ENCODE peak calls at places on chromosome 15, in six cellular contexts. P is neuronal stem cell, H is mesenchymal stem cell, J is H1, A is IMR-90, I is trophoblast cell. S is an unnamed sample.

GRCh38 chr15:89088605-89089315 is 504 bp downstream of the ABHD2 start:
- DNase-seq in P (no peak), H (peak; percentile 51), J (no peak), A (peak; percentile 34), I (peak; percentile 38), S (no peak)

GRCh38 chr15:80185152-80185551 is 32.4 kb downstream of the FAH start:
- DNase-seq in P (no peak), H (no peak), J (no peak), A (no peak), I (no peak), S (no peak)

GRCh38 chr15:92118936-92119325 is 265.4 kb downstream of the SLCO3A1 start:
- DNase-seq in P (no peak), H (no peak), J (no peak), A (no peak), I (no peak), S (no peak)

GRCh38 chr15:79084308-79084968 is 6.1 kb downstream of the RASGRF1 start:
- DNase-seq in P (no peak), H (no peak), J (no peak), A (no peak), I (no peak), S (no peak)

GRCh38 chr15:52370010-52370409 is 74.4 kb upstream of the MYO5C start:
- DNase-seq in P (no peak), H (no peak), J (no peak), A (peak; percentile 39), I (no peak), S (no peak)

GRCh38 chr15:79535536-79535935 is 103.4 kb downstream of the MINAR1 start:
- DNase-seq in P (no peak), H (no peak), J (no peak), A (no peak), I (peak; percentile 21), S (no peak)

GRCh38 chr15:67097893-67098740 is 32.7 kb downstream of the SMAD3 start:
- DNase-seq in P (no peak), H (peak; percentile 85), J (no peak), A (peak; percentile 52), I (no peak), S (no peak)

GRCh38 chr15:39869251-39869650 is 50.8 kb downstream of the GPR176 start:
- DNase-seq in P (no peak), H (no peak), J (no peak), A (no peak), I (no peak), S (no peak)

GRCh38 chr15:88664151-88664778 is 25.4 kb downstream of the ISG20 start:
- DNase-seq in P (no peak), H (no peak), J (no peak), A (no peak), I (no peak), S (no peak)

GRCh38 chr15:70528270-70528706 is 235.1 kb downstream of the UACA start:
- DNase-seq in P (no peak), H (peak; percentile 83), J (no peak), A (peak; percentile 54), I (peak; percentile 18), S (peak; percentile 13)

GRCh38 chr15:95866698-95867440 is 463.6 kb upstream of the NR2F2 start:
- DNase-seq in P (no peak), H (peak; percentile 26), J (no peak), A (no peak), I (peak; percentile 84), S (no peak)

GRCh38 chr15:79101866-79102581 is 11.4 kb upstream of the RASGRF1 start:
- DNase-seq in P (no peak), H (no peak), J (no peak), A (peak; percentile 7), I (peak; percentile 25), S (peak; percentile 6)

GRCh38 chr15:40906101-40906946 is 12.1 kb downstream of the VPS18 start:
- DNase-seq in P (no peak), H (peak; percentile 96), J (peak; percentile 65), A (peak; percentile 96), I (peak; percentile 89), S (peak; percentile 96)

GRCh38 chr15:75033809-75034208 is 10.4 kb downstream of the PPCDC start:
- DNase-seq in P (no peak), H (no peak), J (no peak), A (no peak), I (no peak), S (no peak)

GRCh38 chr15:20340331-20340811 is 201.2 kb downstream of the GOLGA6L6 start:
- DNase-seq in P (no peak), H (no peak), J (no peak), A (peak; percentile 18), I (peak; percentile 35), S (peak; percentile 74)

GRCh38 chr15:39918688-39919385 is 1.2 kb downstream of the GPR176 start:
- DNase-seq in P (no peak), H (peak; percentile 89), J (no peak), A (peak; percentile 93), I (peak; percentile 80), S (no peak)

GRCh38 chr15:81015595-81016252 is 15.0 kb downstream of the TLNRD1 start:
- DNase-seq in P (no peak), H (no peak), J (no peak), A (no peak), I (no peak), S (no peak)

GRCh38 chr15:88917764-88918163 is 4.6 kb upstream of the MFGE8 start:
- DNase-seq in P (no peak), H (no peak), J (no peak), A (no peak), I (no peak), S (no peak)

GRCh38 chr15:74378853-74379252 is 11.4 kb upstream of the CYP11A1 start:
- DNase-seq in P (no peak), H (no peak), J (no peak), A (peak; percentile 77), I (peak; percentile 99), S (peak; percentile 25)

GRCh38 chr15:67049351-67050044 is 15.9 kb upstream of the SMAD3 start:
- DNase-seq in P (no peak), H (peak; percentile 93), J (no peak), A (peak; percentile 92), I (peak; percentile 93), S (no peak)

GRCh38 chr15:96559087-96559486 is 228.6 kb downstream of the NR2F2 start:
- DNase-seq in P (no peak), H (no peak), J (no peak), A (no peak), I (no peak), S (no peak)

GRCh38 chr15:90895571-90896117 is 7.5 kb upstream of the MAN2A2 start:
- DNase-seq in P (no peak), H (peak; percentile 18), J (no peak), A (no peak), I (no peak), S (no peak)

GRCh38 chr15:90892023-90892422 is 7.7 kb downstream of the FES start:
- DNase-seq in P (no peak), H (no peak), J (no peak), A (no peak), I (no peak), S (no peak)

GRCh38 chr15:90892498-90893174 is 8.3 kb downstream of the FES start:
- DNase-seq in P (no peak), H (no peak), J (no peak), A (no peak), I (no peak), S (no peak)

GRCh38 chr15:90891346-90891949 is 7.1 kb downstream of the FES start:
- DNase-seq in P (no peak), H (no peak), J (no peak), A (no peak), I (no peak), S (no peak)

DNA sequence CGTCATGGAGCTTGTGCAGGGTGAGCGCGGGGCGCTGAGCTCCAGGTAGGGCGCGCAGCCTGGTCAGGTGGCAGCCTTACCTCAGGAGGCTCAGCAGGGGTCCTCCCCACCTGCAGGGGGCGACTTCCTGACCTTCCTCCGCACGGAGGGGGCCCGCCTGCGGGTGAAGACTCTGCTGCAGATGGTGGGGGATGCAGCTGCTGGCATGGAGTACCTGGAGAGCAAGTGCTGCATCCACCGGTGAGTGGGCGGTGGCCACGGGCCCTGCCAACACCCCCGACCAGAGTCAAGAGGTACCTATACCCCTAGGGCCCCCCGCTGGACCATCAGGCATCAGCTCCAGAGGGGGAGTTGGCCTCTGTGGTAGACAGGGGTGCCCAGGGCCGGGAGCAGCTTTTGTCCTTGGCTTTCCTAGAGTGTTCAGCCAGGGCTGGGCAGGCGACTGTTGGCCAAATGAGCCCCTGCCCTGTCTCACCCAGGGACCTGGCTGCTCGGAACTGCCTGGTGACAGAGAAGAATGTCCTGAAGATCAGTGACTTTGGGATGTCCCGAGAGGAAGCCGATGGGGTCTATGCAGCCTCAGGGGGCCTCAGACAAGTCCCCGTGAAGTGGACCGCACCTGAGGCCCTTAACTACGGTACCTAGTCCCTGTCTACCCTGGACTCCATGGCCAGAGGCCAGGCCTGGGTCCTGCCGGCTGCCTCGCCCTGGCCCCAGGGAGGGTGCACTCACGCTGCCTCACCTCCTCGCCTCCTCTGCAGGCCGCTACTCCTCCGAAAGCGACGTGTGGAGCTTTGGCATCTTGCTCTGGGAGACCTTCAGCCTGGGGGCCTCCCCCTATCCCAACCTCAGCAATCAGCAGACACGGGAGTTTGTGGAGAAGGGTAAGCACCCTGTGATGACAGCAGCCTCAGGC is 9.1 kb downstream of the FES start:
- DNase-seq in P (no peak), H (no peak), J (no peak), A (no peak), I (no peak), S (no peak)
- H2AFZ ChIP-seq in P (no peak overlapping the region), H (no peak overlapping the region), J (no peak overlapping the region), A (no peak overlapping the region), I (no peak overlapping the region), S (no peak overlapping the region)

GRCh38 chr15:24957691-24958090 is 2.9 kb downstream of the SNRPN start:
- DNase-seq in P (no peak), H (no peak), J (no peak), A (no peak), I (no peak), S (no peak)

GRCh38 chr15:24954783-24955548 is at the start of the genes SNRPN and SNURF:
- DNase-seq in P (peak; percentile 56), H (peak; percentile 85), J (peak; percentile 62), A (peak; percentile 78), I (peak; percentile 12), S (peak; percentile 79)

GRCh38 chr15:24956131-24956838 is 1.5 kb downstream of the SNRPN start:
- DNase-seq in P (peak; percentile 67), H (peak; percentile 83), J (peak; percentile 39), A (peak; percentile 74), I (peak; percentile 3), S (peak; percentile 79)

GRCh38 chr15:24955549-24955929 is 752 bp downstream of the SNRPN start:
- DNase-seq in P (no peak), H (no peak), J (no peak), A (no peak), I (no peak), S (no peak)
- H2AK5ac ChIP-seq in P (peak overlapping the region; percentile 65), H (no peak overlapping the region), J (no peak overlapping the region), A (peak overlapping the region; percentile 87), I (no peak overlapping the region), S (no peak overlapping the region)

GRCh38 chr15:84821501-84822021 is 4.4 kb downstream of the ALPK3 start:
- DNase-seq in P (no peak), H (no peak), J (no peak), A (no peak), I (peak; percentile 16), S (no peak)
- H2AFZ ChIP-seq in P (no peak overlapping the region), H (no peak overlapping the region), J (no peak overlapping the region), A (no peak overlapping the region), I (no peak overlapping the region), S (no peak overlapping the region)

DNA sequence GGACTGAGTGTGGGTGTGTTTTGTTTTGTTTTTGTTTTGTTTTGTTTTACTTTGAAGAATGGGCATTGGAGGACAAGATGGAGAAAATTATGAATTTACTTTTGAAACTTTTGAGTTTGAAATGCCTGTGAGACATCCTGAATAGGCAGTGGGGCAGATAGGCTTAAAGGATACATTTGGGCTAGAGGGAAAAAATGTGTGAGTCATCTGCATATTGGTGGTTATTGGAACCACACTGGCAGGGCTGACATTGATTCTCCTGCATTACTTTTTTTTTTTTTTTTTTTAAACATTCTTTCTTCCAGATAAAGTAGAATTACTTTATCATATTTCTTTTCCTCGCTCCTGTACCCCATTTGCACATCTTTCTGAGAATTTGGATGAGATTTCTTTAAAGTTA is 56.1 kb downstream of the CALML4 start:
- DNase-seq in P (no peak), H (peak; percentile 41), J (no peak), A (peak; percentile 66), I (no peak), S (no peak)
- H2AK5ac ChIP-seq in P (no peak overlapping the region), H (no peak overlapping the region), J (no peak overlapping the region), A (no peak overlapping the region), I (no peak overlapping the region), S (no peak overlapping the region)